ENCODE peak calls at places on chromosome 1, in eight cellular contexts. I is hepatic stellate cell; S is sigmoid colon; Y is NCI-H1417; X is AG08396; H is ovary; W is stimulated activated CD4-positive, alpha-beta T cell treated with anti-CD3 and anti-CD28 coated beads, Interleukin-15, amount 100 ng/mL, for 24 hours; N is thoracic aorta. C is an unnamed sample.

GRCh38 chr1:87149166-87150065 is 179.3 kb upstream of the LMO4 start:
- DNase-seq in Y (no peak), I (no peak), X (peak; percentile 49), S (no peak), N (no peak), H (no peak), W (no peak), C (no peak)

GRCh38 chr1:241640149-241640866 is at the start of the genes CHML and OPN3:
- DNase-seq in X (peak; percentile 97), I (peak; percentile 88), H (peak; percentile 95), N (peak; percentile 73), Y (peak; percentile 88), S (peak; percentile 95), W (peak; percentile 95), C (peak; percentile 97)

GRCh38 chr1:27011058-27011764 is 1.4 kb downstream of the TENT5B start:
- DNase-seq in Y (no peak), N (peak; percentile 60), S (peak; percentile 87), I (peak; percentile 89), X (peak; percentile 88), H (peak; percentile 66), W (no peak), C (no peak)

GRCh38 chr1:21384620-21385019 is 55.3 kb upstream of the NBPF3 start:
- DNase-seq in S (no peak), I (no peak), N (no peak), W (no peak), Y (peak; percentile 89), X (no peak), H (no peak), C (no peak)

GRCh38 chr1:92482665-92483441 is 3.9 kb downstream of the GFI1 start:
- DNase-seq in H (no peak), Y (peak; percentile 1), I (peak; percentile 44), W (peak; percentile 49), N (no peak), S (no peak), X (peak; percentile 33), C (no peak)

GRCh38 chr1:42164551-42165420 is at the start of gene GUCA2A:
- DNase-seq in X (no peak), H (no peak), W (no peak), Y (no peak), S (peak; percentile 48), N (no peak), I (no peak), C (no peak)

GRCh38 chr1:181497870-181498269 is 14.6 kb downstream of the CACNA1E start:
- DNase-seq in X (no peak), W (no peak), I (no peak), Y (no peak), H (no peak), S (no peak), N (no peak), C (no peak)

GRCh38 chr1:20439282-20439681 is 46.7 kb downstream of the CAMK2N1 start:
- DNase-seq in N (no peak), X (peak; percentile 54), I (peak; percentile 23), S (no peak), Y (no peak), W (no peak), H (no peak), C (no peak)

GRCh38 chr1:10001016-10001665 is 4.1 kb downstream of the RBP7 start:
- DNase-seq in X (no peak), W (no peak), I (no peak), N (no peak), Y (no peak), H (no peak), S (no peak), C (no peak)

GRCh38 chr1:27070390-27071048 is 57.9 kb upstream of the TENT5B start:
- DNase-seq in W (no peak), S (no peak), N (no peak), I (no peak), Y (peak; percentile 83), X (no peak), H (no peak), C (peak; percentile 13)

GRCh38 chr1:30313176-30313575 is 410.2 kb downstream of the MATN1 start:
- DNase-seq in H (no peak), N (no peak), X (no peak), Y (no peak), I (no peak), W (no peak), S (no peak), C (no peak)

GRCh38 chr1:231335663-231336602 is 1.7 kb downstream of the EXOC8 start:
- DNase-seq in Y (peak; percentile 32), W (no peak), N (no peak), X (no peak), H (no peak), S (no peak), I (no peak), C (no peak)

GRCh38 chr1:232012773-232013386 is 386.3 kb downstream of the DISC1 start:
- DNase-seq in X (peak; percentile 48), Y (no peak), I (peak; percentile 65), N (no peak), W (no peak), H (peak; percentile 44), S (peak; percentile 87), C (peak; percentile 94)

GRCh38 chr1:44546403-44547053 is 127.8 kb downstream of the TMEM53 start:
- DNase-seq in N (no peak), H (no peak), X (no peak), Y (no peak), S (no peak), W (no peak), I (no peak), C (no peak)

GRCh38 chr1:172826096-172826741 is 167.3 kb downstream of the FASLG start:
- DNase-seq in I (peak; percentile 37), S (peak; percentile 77), X (peak; percentile 62), H (peak; percentile 19), N (no peak), Y (no peak), W (no peak), C (no peak)

GRCh38 chr1:59180715-59181114 is 116.2 kb upstream of the FGGY start:
- DNase-seq in Y (no peak), S (no peak), N (no peak), I (no peak), X (no peak), H (no peak), W (no peak), C (no peak)

GRCh38 chr1:155173478-155174333 is at the start of gene TRIM46:
- DNase-seq in W (peak; percentile 87), S (peak; percentile 60), N (no peak), H (no peak), X (peak; percentile 89), Y (peak; percentile 88), I (peak; percentile 74), C (peak; percentile 94)

GRCh38 chr1:166908942-166909341 is 32.9 kb upstream of the TADA1 start:
- DNase-seq in S (no peak), W (no peak), I (no peak), N (no peak), H (no peak), Y (no peak), X (no peak), C (no peak)

GRCh38 chr1:229229137-229229720 is 41.7 kb upstream of the RAB4A start:
- DNase-seq in H (no peak), Y (no peak), S (peak; percentile 34), X (no peak), N (no peak), W (no peak), I (no peak), C (no peak)

GRCh38 chr1:66090863-66091457 is 298.3 kb downstream of the PDE4B start:
- DNase-seq in W (no peak), N (no peak), S (no peak), H (no peak), X (no peak), I (no peak), Y (no peak), C (no peak)

GRCh38 chr1:234969011-234969441 is 159.6 kb downstream of the TOMM20 start:
- DNase-seq in N (no peak), X (no peak), W (no peak), S (peak; percentile 57), H (peak; percentile 14), Y (peak; percentile 52), I (no peak), C (peak; percentile 65)

GRCh38 chr1:84103197-84103992 is 40.7 kb upstream of the PRKACB start:
- DNase-seq in I (peak; percentile 16), W (peak; percentile 12), S (peak; percentile 77), Y (no peak), H (peak; percentile 55), X (peak; percentile 62), N (no peak), C (peak; percentile 17)

GRCh38 chr1:59052194-59052593 is 244.7 kb upstream of the FGGY start:
- DNase-seq in X (no peak), S (no peak), W (no peak), Y (no peak), I (no peak), H (no peak), N (no peak), C (no peak)

GRCh38 chr1:68162761-68163160 is 69.6 kb downstream of the WLS start:
- DNase-seq in W (no peak), N (no peak), X (no peak), H (no peak), Y (no peak), I (no peak), S (no peak), C (no peak)

GRCh38 chr1:41767534-41767933 is 151.2 kb downstream of the HIVEP3 start:
- DNase-seq in X (no peak), I (no peak), H (no peak), S (peak; percentile 53), Y (no peak), N (no peak), W (no peak), C (no peak)

GRCh38 chr1:55081188-55081904 is 42.0 kb downstream of the PCSK9 start:
- DNase-seq in X (peak; percentile 47), I (peak; percentile 35), S (no peak), W (no peak), N (no peak), H (no peak), Y (no peak), C (no peak)

GRCh38 chr1:234409328-234409727 is 36.1 kb downstream of the COA6 start:
- DNase-seq in H (no peak), I (no peak), Y (no peak), N (no peak), W (no peak), X (no peak), S (no peak), C (no peak)

GRCh38 chr1:9066945-9067807 is 2.3 kb downstream of the SLC2A5 start:
- DNase-seq in N (no peak), X (peak; percentile 90), Y (no peak), H (peak; percentile 88), W (no peak), S (peak; percentile 82), I (peak; percentile 87), C (no peak)

C was measured in NCI-H345.